ENCODE peak calls at places on chromosomes 6 and 20, in five cellular contexts. F, N, H, Z and K are unnamed samples. For H3K36me3, the result is how much of the 10 kb centered on the place peaks cover.

GRCh38 chr6:101777646-101778045 is 384.1 kb downstream of the GRIK2 start:
- DNase-seq in Z (no peak), N (no peak), H (no peak), F (no peak), K (no peak)

GRCh38 chr20:32574296-32575226 is 10.6 kb downstream of the NOL4L start:
- DNase-seq in F (peak), N (no peak), Z (no peak), H (no peak), K (peak)

GRCh38 chr20:47102629-47103028 is 208.0 kb downstream of the EYA2 start:
- DNase-seq in F (peak), H (peak), Z (no peak), N (peak), K (no peak)

GRCh38 chr6:38025431-38025830 is 205.9 kb downstream of the ZFAND3 start:
- DNase-seq in F (no peak), Z (no peak), H (no peak), N (no peak), K (no peak)

GRCh38 chr6:13548500-13549210 is 25.7 kb upstream of the SIRT5 start:
- DNase-seq in H (no peak), N (no peak), F (no peak), Z (no peak), K (no peak)

GRCh38 chr6:14129572-14129971 is 12.0 kb downstream of the CD83 start:
- DNase-seq in N (peak), F (peak), H (peak), Z (no peak), K (peak)

GRCh38 chr20:891121-892080 is 24.7 kb downstream of the ANGPT4 start:
- DNase-seq in Z (peak), F (peak), N (peak), H (no peak), K (no peak)

GRCh38 chr6:157571269-157571668 is 190.3 kb downstream of the ZDHHC14 start:
- DNase-seq in N (no peak), F (no peak), H (no peak), Z (no peak), K (no peak)

DNA sequence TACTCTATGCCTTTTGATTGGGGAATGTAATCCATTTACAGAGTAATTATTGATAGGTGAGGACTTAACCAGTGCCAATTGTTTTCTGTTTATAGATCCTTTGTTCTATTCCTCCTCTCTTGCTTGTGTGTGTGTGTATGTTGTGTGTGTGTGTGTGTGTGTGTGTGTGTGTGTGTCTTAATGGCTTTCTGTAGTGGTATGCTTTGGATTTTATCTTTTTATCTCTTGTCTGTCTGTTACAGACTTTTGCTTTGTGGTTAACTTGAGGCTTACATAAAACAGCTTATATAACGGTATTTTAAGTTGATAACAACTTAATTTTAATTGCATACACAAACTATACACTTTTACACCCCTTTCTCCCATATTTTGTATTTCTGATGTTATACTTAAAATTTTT is 54.7 kb downstream of the CDC5L start:
- DNase-seq in Z (no peak), N (no peak), F (no peak), H (no peak), K (peak)
- H3K36me3 ChIP-seq in Z (under half), N (under half), F (under half), H (under half), K (half or more)

GRCh38 chr6:36612101-36612625 is 18.0 kb downstream of the SRSF3 start:
- DNase-seq in H (no peak), N (no peak), F (no peak), Z (no peak), K (no peak)
- H3K36me3 ChIP-seq in H (half or more), N (under half), F (under half), Z (under half), K (half or more)

DNA sequence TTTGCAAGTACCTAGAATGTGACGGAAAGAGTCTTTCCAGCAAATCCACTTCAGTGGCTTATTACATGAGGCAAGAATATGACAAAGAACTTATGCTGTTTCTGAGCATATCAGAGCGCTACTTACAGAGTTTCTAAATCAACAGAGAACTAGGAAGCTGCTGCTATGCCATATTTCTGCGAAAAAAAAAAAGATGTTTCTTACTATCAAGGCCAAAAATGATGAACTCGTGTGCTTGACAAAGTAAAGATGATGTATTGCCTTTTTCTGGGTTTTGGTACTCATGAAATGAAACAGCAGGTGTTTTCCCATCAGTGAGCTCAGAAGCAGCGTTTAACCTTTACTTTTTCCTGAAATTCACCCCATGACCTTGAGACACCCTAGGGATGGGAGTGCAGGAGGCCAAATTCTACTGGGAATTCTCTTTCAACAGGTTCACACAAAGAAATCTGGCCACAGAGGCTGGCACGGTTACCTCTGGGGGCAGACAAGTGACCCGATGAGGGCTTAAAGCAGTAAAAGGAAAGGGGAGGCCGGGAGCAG is 37.7 kb downstream of the AGPAT4 start:
- DNase-seq in H (no peak), N (no peak), F (no peak), Z (no peak), K (no peak)
- H3K36me3 ChIP-seq in H (under half), N (under half), F (under half), Z (under half), K (under half)

GRCh38 chr6:158751192-158751591 is 68.0 kb downstream of the EZR start:
- DNase-seq in H (no peak), Z (no peak), N (no peak), F (no peak), K (no peak)

GRCh38 chr6:158751842-158752424 is 67.2 kb downstream of the EZR start:
- DNase-seq in Z (no peak), N (no peak), F (no peak), H (no peak), K (no peak)

GRCh38 chr6:158754738-158755137 is 64.4 kb downstream of the EZR start:
- DNase-seq in Z (no peak), F (no peak), N (no peak), H (no peak), K (no peak)

GRCh38 chr6:158753826-158754225 is 65.3 kb downstream of the EZR start:
- DNase-seq in Z (no peak), F (no peak), N (no peak), H (no peak), K (no peak)

DNA sequence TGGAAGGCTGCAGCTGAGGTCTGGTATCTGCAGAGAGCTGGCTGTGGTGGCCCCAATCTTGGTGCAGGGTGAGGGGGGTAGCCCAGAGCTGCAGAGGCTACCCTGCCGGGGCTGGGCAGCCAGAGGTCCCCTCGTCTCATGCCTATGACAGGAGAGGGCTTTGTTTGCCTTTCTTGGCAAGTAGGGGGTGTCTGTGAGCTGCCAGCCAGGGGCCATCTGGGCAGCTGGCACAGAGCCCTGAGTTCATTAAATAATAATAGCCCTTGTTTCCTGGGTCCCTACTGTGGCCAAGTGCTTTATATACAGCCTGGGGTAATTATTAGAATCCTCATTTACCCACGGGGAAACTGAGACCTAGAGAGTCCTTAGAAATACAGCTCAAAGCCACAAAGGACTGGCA is 66.6 kb downstream of the EZR start:
- DNase-seq in Z (no peak), H (peak), F (peak), N (no peak), K (no peak)
- H3K36me3 ChIP-seq in Z (under half), H (under half), F (under half), N (under half), K (under half)

GRCh38 chr20:17625246-17626051 is 55.6 kb downstream of the DSTN start:
- DNase-seq in F (no peak), Z (peak), N (no peak), H (no peak), K (no peak)
- H3K36me3 ChIP-seq in F (under half), Z (under half), N (half or more), H (half or more), K (half or more)

GRCh38 chr20:51394706-51395105 is 147.8 kb downstream of the NFATC2 start:
- DNase-seq in H (no peak), Z (no peak), F (no peak), N (no peak), K (no peak)
- H3K36me3 ChIP-seq in H (under half), Z (under half), F (under half), N (under half), K (under half)